ENCODE peak calls at places on chromosomes 2 and 18, in nine cellular contexts. O is cardiac fibroblast, G is OCI-LY7, V is HFF-Myc, P is psoas muscle, K is brain microvascular endothelial cell, U is fibroblast of lung, A is lower leg skin, F is AG09319. I is an unnamed sample.

GRCh38 chr2:97870396-97870843 is 125.3 kb downstream of the TMEM131 start:
- DNase-seq in O (peak), G (peak), V (peak), P (no peak), K (peak), U (peak), A (no peak), F (peak), I (no peak)

GRCh38 chr2:197889041-197889440 is 84.6 kb downstream of the PLCL1 start:
- DNase-seq in O (peak), G (peak), V (no peak), P (no peak), K (peak), U (peak), A (no peak), F (no peak), I (no peak)

GRCh38 chr2:194564422-194564821 is 1092.6 kb upstream of the SLC39A10 start:
- DNase-seq in O (no peak), G (no peak), V (no peak), P (no peak), K (no peak), U (no peak), A (no peak), F (no peak), I (no peak)

GRCh38 chr2:149827585-149828156 is 240.1 kb upstream of the MMADHC start:
- DNase-seq in O (peak), G (no peak), V (no peak), P (no peak), K (no peak), U (peak), A (no peak), F (no peak), I (no peak)

GRCh38 chr18:59423251-59423650 is 64.2 kb upstream of the LMAN1 start:
- DNase-seq in O (peak), G (no peak), V (no peak), P (no peak), K (no peak), U (peak), A (no peak), F (peak), I (no peak)

GRCh38 chr2:70830333-70830732 is 5.3 kb downstream of the CD207 start:
- DNase-seq in O (peak), G (no peak), V (no peak), P (no peak), K (no peak), U (no peak), A (no peak), F (no peak), I (no peak)

GRCh38 chr2:121197369-121198091 is 87.5 kb downstream of the TFCP2L1 start:
- DNase-seq in O (peak), G (no peak), V (peak), P (peak), K (peak), U (peak), A (peak), F (no peak), I (peak)

GRCh38 chr2:16652296-16653082 is 13.1 kb downstream of the CYRIA start:
- DNase-seq in O (peak), G (no peak), V (no peak), P (no peak), K (peak), U (peak), A (peak), F (no peak), I (no peak)

GRCh38 chr2:236998250-236998649 is 87.4 kb upstream of the COPS8 start:
- DNase-seq in O (peak), G (no peak), V (no peak), P (no peak), K (no peak), U (peak), A (no peak), F (no peak), I (no peak)

GRCh38 chr2:71675296-71675695 is 221.9 kb downstream of the DYSF start:
- DNase-seq in O (no peak), G (peak), V (no peak), P (peak), K (no peak), U (no peak), A (peak), F (no peak), I (no peak)

GRCh38 chr2:7725132-7725849 is 808.1 kb downstream of the RNF144A start:
- DNase-seq in O (peak), G (peak), V (no peak), P (no peak), K (no peak), U (no peak), A (no peak), F (no peak), I (no peak)

DNA sequence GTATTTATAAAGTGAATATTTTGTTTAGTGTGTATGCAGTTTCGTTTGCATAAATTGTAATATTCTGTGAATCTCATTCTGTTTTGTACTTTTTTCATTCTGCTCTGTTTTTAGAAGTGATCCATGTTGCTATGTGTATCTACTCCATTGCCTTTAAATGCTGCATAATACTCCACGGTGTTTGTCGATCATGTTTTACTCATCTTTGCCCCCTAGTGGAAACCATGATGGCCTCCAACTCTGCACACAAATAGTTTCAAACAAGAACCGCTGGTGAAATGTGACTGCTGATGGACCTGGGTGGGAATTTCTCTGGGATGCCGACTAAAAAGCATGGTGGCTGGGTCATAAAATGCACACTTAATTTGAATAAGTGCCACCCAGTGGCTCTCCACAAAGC is 32.0 kb upstream of the SKOR2 start:
- DNase-seq in O (peak), G (peak), V (peak), P (no peak), K (peak), U (peak), A (no peak), F (no peak), I (no peak)
- TF ChIP-seq CTCF in O (peak), G (peak), V (peak), P (peak), K (peak), U (peak), A (no peak), F (peak), I (peak)

DNA sequence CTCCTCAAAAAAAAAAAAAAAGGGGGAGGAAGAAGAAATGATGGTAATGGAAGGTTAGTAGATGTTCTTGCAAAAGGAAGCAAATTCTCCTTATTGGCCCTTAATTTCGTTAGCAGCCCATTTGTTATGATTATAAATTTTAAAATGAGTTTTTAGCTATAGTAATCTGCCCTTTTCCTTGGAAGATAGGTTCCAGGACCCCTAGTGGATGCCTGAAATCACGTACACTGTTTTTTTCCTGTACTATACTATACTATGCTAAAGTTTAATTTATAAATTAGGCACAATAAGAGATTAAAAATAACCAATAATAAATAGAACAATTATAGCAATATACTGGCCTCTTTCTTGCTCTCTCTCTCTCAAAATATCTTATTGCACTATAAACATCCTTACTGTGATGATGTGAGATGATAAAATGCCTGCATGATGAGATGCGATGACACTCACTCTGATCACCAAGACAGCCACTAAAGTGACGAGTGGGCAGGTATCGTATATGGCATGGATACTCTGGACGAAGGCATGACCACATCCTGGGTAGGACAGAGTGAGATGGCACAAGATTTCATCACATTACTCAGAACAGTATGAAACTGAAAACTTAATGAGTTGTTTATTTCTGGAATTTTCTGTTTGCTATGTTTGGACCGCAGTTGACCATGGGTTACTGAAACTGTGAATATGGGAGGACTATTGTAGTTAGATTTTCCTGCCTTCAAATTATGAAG is 87.2 kb downstream of the KCTD18 start:
- DNase-seq in O (no peak), G (no peak), V (no peak), P (no peak), K (no peak), U (no peak), A (no peak), F (no peak), I (no peak)
- TF ChIP-seq CTCF in O (peak), G (peak), V (no peak), P (no peak), K (peak), U (no peak), A (no peak), F (no peak), I (no peak)

GRCh38 chr18:30451976-30452375 is 590.6 kb downstream of the DSC3 start:
- DNase-seq in O (no peak), G (no peak), V (no peak), P (no peak), K (no peak), U (peak), A (no peak), F (no peak), I (no peak)

GRCh38 chr18:30450927-30451326 is 591.6 kb downstream of the DSC3 start:
- DNase-seq in O (no peak), G (no peak), V (no peak), P (no peak), K (no peak), U (no peak), A (no peak), F (no peak), I (no peak)

GRCh38 chr18:30457156-30457555 is 585.4 kb downstream of the DSC3 start:
- DNase-seq in O (no peak), G (no peak), V (no peak), P (no peak), K (no peak), U (no peak), A (no peak), F (no peak), I (no peak)

GRCh38 chr18:30454920-30455319 is 587.6 kb downstream of the DSC3 start:
- DNase-seq in O (no peak), G (no peak), V (no peak), P (no peak), K (no peak), U (no peak), A (no peak), F (no peak), I (no peak)

DNA sequence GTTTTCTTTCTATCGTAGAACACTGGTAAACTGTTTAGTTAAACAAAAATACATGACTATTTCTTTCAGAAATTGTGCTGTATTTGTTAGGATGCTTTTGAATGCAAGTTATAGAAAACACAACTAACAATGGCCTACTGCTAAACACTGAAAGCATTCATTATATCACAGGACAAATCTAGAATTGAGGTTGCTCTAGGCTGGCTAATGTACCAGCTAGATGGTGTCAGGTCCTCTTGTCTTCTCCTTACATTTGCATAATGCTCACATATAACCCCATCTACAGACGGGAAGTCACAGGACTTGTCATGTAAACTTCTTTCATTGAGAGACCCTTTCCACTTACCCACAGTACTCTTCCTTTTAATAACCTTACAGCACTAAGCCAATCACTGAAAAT is 586.8 kb downstream of the DSC3 start:
- DNase-seq in O (no peak), G (no peak), V (no peak), P (no peak), K (no peak), U (no peak), A (no peak), F (no peak), I (no peak)
- TF ChIP-seq CTCF in O (no peak), G (no peak), V (no peak), P (no peak), K (no peak), U (no peak), A (no peak), F (no peak), I (no peak)

DNA sequence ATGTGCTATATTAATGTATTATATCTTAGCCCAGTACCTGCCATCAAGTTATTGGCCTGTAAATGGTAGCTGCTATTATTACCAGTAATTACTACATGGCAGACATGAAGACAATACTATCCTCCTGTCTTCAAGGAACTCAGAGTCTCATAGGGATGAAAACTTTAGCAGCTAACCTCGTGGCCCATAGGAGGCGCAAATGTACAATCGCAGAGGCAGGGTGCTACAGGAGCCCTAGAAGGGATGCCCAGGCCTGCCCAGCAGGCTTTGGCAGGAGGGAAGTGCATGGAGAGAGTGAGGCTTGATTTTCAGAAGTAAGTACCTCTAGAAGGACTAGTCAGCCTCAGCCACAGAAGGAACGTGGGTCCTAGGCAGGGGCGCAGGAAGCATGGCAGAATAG is 44.7 kb upstream of the KIDINS220 start:
- DNase-seq in O (peak), G (no peak), V (no peak), P (no peak), K (peak), U (no peak), A (peak), F (no peak), I (no peak)
- TF ChIP-seq CTCF in O (peak), G (peak), V (peak), P (no peak), K (peak), U (peak), A (no peak), F (peak), I (no peak)

GRCh38 chr2:209423562-209424541 is at the start of gene MAP2:
- DNase-seq in O (peak), G (peak), V (no peak), P (peak), K (peak), U (peak), A (peak), F (peak), I (peak)
- TF ChIP-seq CTCF in O (peak), G (peak), V (peak), P (peak), K (peak), U (peak), A (no peak), F (peak), I (peak)

I was measured in tibial nerve.